ENCODE peak calls at places on chromosomes 2 and 18, in eight cellular contexts. P, A, K, X, E, J, W and R are unnamed samples.

GRCh38 chr2:67567866-67568265 is 170.7 kb downstream of the ETAA1 start:
- DNase-seq in P (no peak), A (no peak), K (no peak), X (no peak), E (no peak), J (no peak), W (no peak), R (no peak)

GRCh38 chr2:43443317-43443716 is 152.5 kb downstream of the THADA start:
- DNase-seq in P (no peak), A (no peak), K (no peak), X (no peak), E (no peak), J (no peak), W (no peak), R (no peak)

GRCh38 chr2:167689444-167689843 is 558.0 kb downstream of the STK39 start:
- DNase-seq in P (no peak), A (no peak), K (no peak), X (no peak), E (no peak), J (no peak), W (no peak), R (no peak)

GRCh38 chr18:48932822-48933510 is 17.8 kb downstream of the SMAD7 start:
- DNase-seq in P (peak), A (no peak), K (no peak), X (peak), E (no peak), J (no peak), W (no peak), R (no peak)

GRCh38 chr2:60641866-60642788 is 88.7 kb upstream of the BCL11A start:
- DNase-seq in P (no peak), A (peak), K (no peak), X (no peak), E (no peak), J (peak), W (peak), R (peak)

GRCh38 chr2:204825054-204825453 is 279.8 kb downstream of the PARD3B start:
- DNase-seq in P (no peak), A (no peak), K (no peak), X (no peak), E (no peak), J (no peak), W (no peak), R (no peak)

GRCh38 chr2:68715353-68716041 is 19.1 kb upstream of the ARHGAP25 start:
- DNase-seq in P (peak), A (peak), K (peak), X (no peak), E (no peak), J (no peak), W (peak), R (peak)

GRCh38 chr2:127220807-127221527 is 868 bp upstream of the CYP27C1 start:
- DNase-seq in P (no peak), A (peak), K (no peak), X (no peak), E (no peak), J (no peak), W (no peak), R (no peak)

GRCh38 chr2:164495491-164496223 is 125.6 kb downstream of the GRB14 start:
- DNase-seq in P (no peak), A (peak), K (no peak), X (no peak), E (no peak), J (no peak), W (no peak), R (no peak)

DNA sequence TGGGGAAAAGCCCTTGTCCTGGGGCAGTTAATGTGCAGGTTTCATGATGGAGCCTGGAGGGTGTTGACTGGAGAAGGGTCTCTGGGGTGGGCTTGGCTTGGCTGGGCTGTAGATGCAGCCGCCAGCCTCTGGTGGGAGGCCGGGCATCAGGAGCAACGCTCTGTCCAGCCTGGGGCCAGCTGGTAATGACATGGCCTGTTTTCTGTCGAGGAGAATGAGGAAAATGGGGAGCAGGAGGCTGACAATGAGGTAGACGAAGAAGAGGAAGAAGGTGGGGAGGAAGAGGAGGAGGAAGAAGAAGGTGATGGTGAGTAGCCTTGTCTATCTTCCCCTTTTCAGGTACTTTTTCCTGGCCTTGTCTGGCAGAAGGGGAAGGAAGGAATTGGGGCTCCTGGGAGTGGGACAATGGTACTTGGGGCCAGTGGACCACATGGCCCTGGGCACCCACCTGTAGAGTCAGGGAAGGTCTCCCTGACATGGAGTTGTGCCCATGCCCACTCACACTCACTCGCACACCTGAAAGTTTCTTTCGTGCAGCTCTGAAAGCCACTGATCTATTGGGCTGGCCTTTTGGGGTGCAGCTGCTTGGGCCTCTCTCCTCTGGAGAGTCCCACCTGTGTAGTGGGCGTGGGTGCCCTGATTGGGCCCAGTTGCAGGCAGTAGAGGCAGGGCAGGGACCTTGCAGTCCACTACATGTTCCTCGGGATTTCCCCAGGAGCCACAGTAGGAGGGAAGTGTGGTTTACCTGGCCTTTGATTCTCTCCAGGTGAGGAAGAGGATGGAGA is 3.5 kb downstream of the PTMA start:
- DNase-seq in P (no peak), A (no peak), K (no peak), X (no peak), E (no peak), J (no peak), W (no peak), R (no peak)
- TF ChIP-seq POLR2A in P (no peak), A (no peak), K (no peak), X (no peak), E (no peak), J (peak), W (no peak), R (no peak)

GRCh38 chr2:120465012-120465700 is 119.2 kb downstream of the INHBB start:
- DNase-seq in P (no peak), A (no peak), K (no peak), X (no peak), E (no peak), J (no peak), W (no peak), R (no peak)

GRCh38 chr2:120463527-120463926 is 117.6 kb downstream of the INHBB start:
- DNase-seq in P (no peak), A (no peak), K (no peak), X (no peak), E (no peak), J (no peak), W (no peak), R (no peak)

GRCh38 chr2:120465989-120466703 is 120.2 kb downstream of the INHBB start:
- DNase-seq in P (no peak), A (no peak), K (peak), X (no peak), E (no peak), J (no peak), W (peak), R (peak)

GRCh38 chr2:120465701-120465988 is 119.7 kb downstream of the INHBB start:
- DNase-seq in P (no peak), A (no peak), K (no peak), X (no peak), E (no peak), J (no peak), W (no peak), R (no peak)

GRCh38 chr2:120464448-120464931 is 118.6 kb downstream of the INHBB start:
- DNase-seq in P (no peak), A (no peak), K (no peak), X (no peak), E (no peak), J (no peak), W (no peak), R (no peak)
- TF ChIP-seq POLR2A in P (no peak), A (no peak), K (no peak), X (no peak), E (no peak), J (no peak), W (no peak), R (no peak)

GRCh38 chr18:3449702-3450357 is at the start of gene TGIF1:
- DNase-seq in P (peak), A (no peak), K (peak), X (peak), E (no peak), J (no peak), W (peak), R (peak)
- TF ChIP-seq POLR2A in P (peak), A (peak), K (peak), X (no peak), E (no peak), J (no peak), W (no peak), R (no peak)

DNA sequence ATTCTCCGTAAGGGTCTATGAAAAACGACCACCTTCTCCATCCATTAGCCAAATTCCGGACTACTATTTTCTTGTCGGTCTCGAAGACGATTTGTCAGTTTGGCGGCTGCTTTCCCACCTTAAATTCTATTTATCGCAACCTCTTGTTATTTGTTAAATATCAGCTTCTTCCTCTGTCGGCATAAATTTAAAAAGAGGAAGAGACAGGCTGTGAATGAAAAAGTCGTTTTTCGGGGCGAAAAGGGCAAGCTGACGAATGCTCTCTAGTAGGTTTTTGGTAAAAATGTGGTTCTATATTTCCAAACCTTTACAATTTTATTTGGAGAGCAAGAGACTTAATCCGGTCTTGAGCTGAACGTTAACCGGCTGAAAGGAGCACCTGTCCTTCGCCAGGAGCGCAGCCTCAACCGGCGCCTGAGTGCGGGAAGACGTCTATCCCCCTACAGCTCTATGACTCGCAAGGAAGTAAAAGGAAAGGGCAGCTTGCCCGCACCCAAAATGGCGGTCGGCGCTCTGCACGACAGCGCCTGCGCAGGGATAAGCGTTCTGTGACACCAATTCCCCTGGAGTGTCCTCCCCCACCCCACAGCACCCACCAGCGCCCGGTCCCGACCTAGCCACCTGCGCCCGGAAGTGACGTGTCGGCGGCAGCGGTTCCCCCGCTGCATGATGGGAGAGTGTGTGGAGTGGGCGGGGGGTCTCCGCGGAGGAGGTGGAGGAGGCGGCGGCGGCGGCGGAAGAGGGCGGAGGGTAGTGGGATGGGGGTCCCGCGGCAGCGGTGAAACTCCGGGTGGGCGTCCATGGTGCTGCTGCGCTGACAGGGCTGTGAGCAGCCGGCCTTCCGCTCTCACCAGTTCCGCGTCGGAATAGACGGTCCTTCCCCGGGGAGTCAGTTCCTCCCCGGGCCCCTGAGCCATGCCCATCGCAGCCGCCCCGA is at the start of gene AFTPH:
- DNase-seq in P (peak), A (peak), K (peak), X (peak), E (peak), J (peak), W (peak), R (peak)
- TF ChIP-seq POLR2A in P (peak), A (peak), K (peak), X (no peak), E (peak), J (peak), W (no peak), R (peak)

DNA sequence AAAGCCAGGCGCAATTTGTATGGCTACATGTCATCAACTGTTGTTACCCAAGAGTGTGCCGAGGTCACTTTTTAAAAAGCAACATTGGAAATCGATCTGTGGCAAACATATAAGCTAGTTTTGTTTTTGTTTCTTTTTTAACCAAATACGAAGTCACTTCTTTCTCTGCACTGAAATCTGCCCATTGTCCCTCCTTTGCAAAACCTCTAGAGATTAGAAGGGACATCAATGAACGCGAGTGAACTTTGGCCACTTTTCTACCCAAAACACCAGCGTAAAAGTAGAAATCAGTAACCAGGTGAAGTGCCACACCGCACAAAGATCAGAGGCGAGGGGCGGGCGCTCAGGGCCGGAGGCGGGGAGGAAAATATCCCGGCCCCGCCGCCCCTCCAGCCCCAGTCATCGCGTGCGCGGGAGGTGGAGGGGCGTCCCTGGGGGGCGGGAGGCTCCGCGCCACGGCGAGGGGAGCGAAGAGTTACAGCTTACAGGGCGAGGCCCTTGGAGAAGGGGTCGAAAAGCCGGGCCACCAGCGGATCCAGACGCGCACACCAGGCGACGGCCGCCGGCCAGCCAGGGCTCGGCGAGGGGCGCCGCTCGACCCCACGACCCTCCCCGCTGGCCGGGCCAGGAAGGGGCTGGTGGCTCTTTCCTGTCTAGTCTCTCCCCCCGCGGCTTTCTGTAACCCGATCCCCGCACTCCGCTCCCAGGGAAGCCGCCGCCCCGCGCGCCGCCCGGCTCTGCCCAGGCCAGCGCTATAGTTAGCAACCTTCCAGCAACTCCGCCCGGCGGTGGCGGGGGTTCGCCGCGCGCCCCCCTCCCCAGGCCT is 993 bp downstream of the RBMS1 start:
- DNase-seq in P (peak), A (peak), K (peak), X (peak), E (no peak), J (peak), W (peak), R (peak)
- TF ChIP-seq POLR2A in P (no peak), A (peak), K (peak), X (no peak), E (no peak), J (no peak), W (no peak), R (no peak)

GRCh38 chr2:237512774-237513466 is 25.9 kb downstream of the MLPH start:
- DNase-seq in P (peak), A (peak), K (peak), X (peak), E (peak), J (peak), W (peak), R (peak)
- TF ChIP-seq POLR2A in P (no peak), A (no peak), K (no peak), X (no peak), E (no peak), J (no peak), W (no peak), R (no peak)

GRCh38 chr2:146527166-146527565 is 1317.7 kb upstream of the ACVR2A start:
- DNase-seq in P (no peak), A (no peak), K (no peak), X (no peak), E (no peak), J (no peak), W (no peak), R (no peak)

GRCh38 chr2:146537477-146537876 is 1307.4 kb upstream of the ACVR2A start:
- DNase-seq in P (no peak), A (no peak), K (no peak), X (no peak), E (no peak), J (no peak), W (no peak), R (no peak)

GRCh38 chr2:146532748-146533147 is 1312.1 kb upstream of the ACVR2A start:
- DNase-seq in P (no peak), A (no peak), K (no peak), X (no peak), E (no peak), J (no peak), W (no peak), R (no peak)
- TF ChIP-seq POLR2A in P (no peak), A (no peak), K (no peak), X (no peak), E (no peak), J (no peak), W (no peak), R (no peak)

GRCh38 chr2:131492418-131493198 is 411 bp upstream of the MZT2A start:
- DNase-seq in P (peak), A (peak), K (peak), X (peak), E (peak), J (peak), W (peak), R (peak)
- TF ChIP-seq POLR2A in P (peak), A (peak), K (peak), X (no peak), E (peak), J (no peak), W (no peak), R (no peak)

GRCh38 chr2:37560241-37560848 is 111.1 kb downstream of the CDC42EP3 start:
- DNase-seq in P (no peak), A (no peak), K (no peak), X (no peak), E (no peak), J (no peak), W (no peak), R (no peak)

GRCh38 chr2:37560863-37561614 is 110.4 kb downstream of the CDC42EP3 start:
- DNase-seq in P (no peak), A (no peak), K (no peak), X (no peak), E (no peak), J (no peak), W (no peak), R (no peak)

GRCh38 chr2:37556256-37556655 is 115.2 kb downstream of the CDC42EP3 start:
- DNase-seq in P (no peak), A (no peak), K (no peak), X (no peak), E (no peak), J (no peak), W (no peak), R (no peak)

GRCh38 chr2:37555457-37555856 is 116.0 kb downstream of the CDC42EP3 start:
- DNase-seq in P (no peak), A (no peak), K (no peak), X (no peak), E (no peak), J (no peak), W (no peak), R (no peak)

GRCh38 chr2:37558622-37559021 is 112.8 kb downstream of the CDC42EP3 start:
- DNase-seq in P (no peak), A (no peak), K (no peak), X (no peak), E (no peak), J (no peak), W (no peak), R (no peak)
- TF ChIP-seq POLR2A in P (no peak), A (no peak), K (no peak), X (no peak), E (peak), J (no peak), W (no peak), R (no peak)

GRCh38 chr2:171160630-171161424 is at the start of gene TLK1:
- DNase-seq in P (peak), A (peak), K (peak), X (peak), E (peak), J (peak), W (peak), R (peak)
- TF ChIP-seq POLR2A in P (peak), A (peak), K (peak), X (no peak), E (peak), J (peak), W (no peak), R (no peak)